ENCODE peak calls at places on chromosomes 11 and 22, in ten cellular contexts. One of them, this sample, is unnamed.

GRCh38 chr11:94104734-94105133 is 23.9 kb upstream of the PANX1 start:
- DNase-seq in GM12865: no peak
- DNase-seq in psoas muscle: no peak
- DNase-seq in CD8-positive, alpha-beta T cell: no peak
- DNase-seq in cardiac fibroblast: no peak
- DNase-seq in lung: no peak
- DNase-seq in fibroblast of mammary gland: no peak
- DNase-seq in tibial nerve: no peak
- DNase-seq in A549: no peak
- DNase-seq in ovary: no peak
- DNase-seq in this sample: no peak

GRCh38 chr11:102452461-102453285 is at the start of gene TMEM123:
- DNase-seq in GM12865: peak; percentile 91
- DNase-seq in psoas muscle: peak; percentile 79
- DNase-seq in CD8-positive, alpha-beta T cell: peak; percentile 92
- DNase-seq in cardiac fibroblast: peak; percentile 52
- DNase-seq in lung: peak; percentile 81
- DNase-seq in fibroblast of mammary gland: peak; percentile 44
- DNase-seq in tibial nerve: peak; percentile 67
- DNase-seq in A549: peak; percentile 48
- DNase-seq in ovary: peak; percentile 86
- DNase-seq in this sample: peak; percentile 75

GRCh38 chr11:92830382-92831148 is 138.9 kb upstream of the MTNR1B start:
- DNase-seq in GM12865: peak; percentile 29
- DNase-seq in psoas muscle: no peak
- DNase-seq in CD8-positive, alpha-beta T cell: no peak
- DNase-seq in cardiac fibroblast: no peak
- DNase-seq in lung: no peak
- DNase-seq in fibroblast of mammary gland: no peak
- DNase-seq in tibial nerve: no peak
- DNase-seq in A549: no peak
- DNase-seq in ovary: no peak
- DNase-seq in this sample: no peak

GRCh38 chr11:117177534-117178209 is 871 bp upstream of the SIDT2 start:
- DNase-seq in GM12865: no peak
- DNase-seq in psoas muscle: no peak
- DNase-seq in CD8-positive, alpha-beta T cell: no peak
- DNase-seq in cardiac fibroblast: no peak
- DNase-seq in lung: no peak
- DNase-seq in fibroblast of mammary gland: no peak
- DNase-seq in tibial nerve: no peak
- DNase-seq in A549: no peak
- DNase-seq in ovary: no peak
- DNase-seq in this sample: no peak

GRCh38 chr11:8225589-8226036 is 38.1 kb downstream of the LMO1 start:
- DNase-seq in GM12865: peak; percentile 73
- DNase-seq in psoas muscle: peak; percentile 67
- DNase-seq in CD8-positive, alpha-beta T cell: peak; percentile 72
- DNase-seq in cardiac fibroblast: peak; percentile 61
- DNase-seq in lung: peak; percentile 68
- DNase-seq in fibroblast of mammary gland: peak; percentile 61
- DNase-seq in tibial nerve: peak; percentile 89
- DNase-seq in A549: peak; percentile 88
- DNase-seq in ovary: peak; percentile 80
- DNase-seq in this sample: peak; percentile 56

GRCh38 chr11:115290479-115291390 is 213.5 kb downstream of the CADM1 start:
- DNase-seq in GM12865: no peak
- DNase-seq in psoas muscle: no peak
- DNase-seq in CD8-positive, alpha-beta T cell: no peak
- DNase-seq in cardiac fibroblast: no peak
- DNase-seq in lung: no peak
- DNase-seq in fibroblast of mammary gland: no peak
- DNase-seq in tibial nerve: no peak
- DNase-seq in A549: no peak
- DNase-seq in ovary: no peak
- DNase-seq in this sample: no peak

GRCh38 chr11:47270331-47271271 is 668 bp downstream of the MADD start:
- DNase-seq in GM12865: peak; percentile 41
- DNase-seq in psoas muscle: no peak
- DNase-seq in CD8-positive, alpha-beta T cell: peak; percentile 37
- DNase-seq in cardiac fibroblast: peak; percentile 43
- DNase-seq in lung: no peak
- DNase-seq in fibroblast of mammary gland: peak; percentile 74
- DNase-seq in tibial nerve: no peak
- DNase-seq in A549: peak; percentile 44
- DNase-seq in ovary: no peak
- DNase-seq in this sample: peak; percentile 53

GRCh38 chr11:125164091-125164421 is 495 bp upstream of the PKNOX2 start:
- DNase-seq in GM12865: no peak
- DNase-seq in psoas muscle: no peak
- DNase-seq in CD8-positive, alpha-beta T cell: no peak
- DNase-seq in cardiac fibroblast: no peak
- DNase-seq in lung: no peak
- DNase-seq in fibroblast of mammary gland: no peak
- DNase-seq in tibial nerve: no peak
- DNase-seq in A549: no peak
- DNase-seq in ovary: no peak
- DNase-seq in this sample: no peak

GRCh38 chr11:17770048-17770652 is 35.6 kb downstream of the KCNC1 start:
- DNase-seq in GM12865: peak; percentile 18
- DNase-seq in psoas muscle: no peak
- DNase-seq in CD8-positive, alpha-beta T cell: no peak
- DNase-seq in cardiac fibroblast: no peak
- DNase-seq in lung: peak; percentile 30
- DNase-seq in fibroblast of mammary gland: no peak
- DNase-seq in tibial nerve: no peak
- DNase-seq in A549: peak; percentile 15
- DNase-seq in ovary: no peak
- DNase-seq in this sample: no peak

GRCh38 chr11:95375881-95376280 is 144.9 kb upstream of the SESN3 start:
- DNase-seq in GM12865: no peak
- DNase-seq in psoas muscle: no peak
- DNase-seq in CD8-positive, alpha-beta T cell: no peak
- DNase-seq in cardiac fibroblast: peak; percentile 79
- DNase-seq in lung: no peak
- DNase-seq in fibroblast of mammary gland: peak; percentile 98
- DNase-seq in tibial nerve: no peak
- DNase-seq in A549: no peak
- DNase-seq in ovary: no peak
- DNase-seq in this sample: no peak

GRCh38 chr22:31496007-31496734 is at the start of gene SFI1:
- DNase-seq in GM12865: peak; percentile 98
- DNase-seq in psoas muscle: peak; percentile 92
- DNase-seq in CD8-positive, alpha-beta T cell: peak; percentile 96
- DNase-seq in cardiac fibroblast: peak; percentile 88
- DNase-seq in lung: peak; percentile 93
- DNase-seq in fibroblast of mammary gland: peak; percentile 81
- DNase-seq in tibial nerve: peak; percentile 84
- DNase-seq in A549: peak; percentile 66
- DNase-seq in ovary: peak; percentile 92
- DNase-seq in this sample: peak; percentile 93

GRCh38 chr11:133974836-133975235 is 18.1 kb upstream of the IGSF9B start:
- DNase-seq in GM12865: no peak
- DNase-seq in psoas muscle: no peak
- DNase-seq in CD8-positive, alpha-beta T cell: no peak
- DNase-seq in cardiac fibroblast: no peak
- DNase-seq in lung: no peak
- DNase-seq in fibroblast of mammary gland: no peak
- DNase-seq in tibial nerve: no peak
- DNase-seq in A549: no peak
- DNase-seq in ovary: no peak
- DNase-seq in this sample: no peak

GRCh38 chr11:8658210-8658968 is 24.1 kb downstream of the TRIM66 start:
- DNase-seq in GM12865: no peak
- DNase-seq in psoas muscle: no peak
- DNase-seq in CD8-positive, alpha-beta T cell: no peak
- DNase-seq in cardiac fibroblast: peak; percentile 27
- DNase-seq in lung: no peak
- DNase-seq in fibroblast of mammary gland: peak; percentile 56
- DNase-seq in tibial nerve: peak; percentile 36
- DNase-seq in A549: no peak
- DNase-seq in ovary: no peak
- DNase-seq in this sample: no peak

GRCh38 chr22:44316393-44317162 is 3.8 kb upstream of the SHISAL1 start:
- DNase-seq in GM12865: no peak
- DNase-seq in psoas muscle: no peak
- DNase-seq in CD8-positive, alpha-beta T cell: no peak
- DNase-seq in cardiac fibroblast: no peak
- DNase-seq in lung: no peak
- DNase-seq in fibroblast of mammary gland: no peak
- DNase-seq in tibial nerve: no peak
- DNase-seq in A549: no peak
- DNase-seq in ovary: no peak
- DNase-seq in this sample: no peak

GRCh38 chr11:74316772-74317505 is 5.5 kb upstream of the P4HA3 start:
- DNase-seq in GM12865: no peak
- DNase-seq in psoas muscle: no peak
- DNase-seq in CD8-positive, alpha-beta T cell: no peak
- DNase-seq in cardiac fibroblast: peak; percentile 84
- DNase-seq in lung: no peak
- DNase-seq in fibroblast of mammary gland: peak; percentile 74
- DNase-seq in tibial nerve: no peak
- DNase-seq in A549: no peak
- DNase-seq in ovary: no peak
- DNase-seq in this sample: no peak

DNA sequence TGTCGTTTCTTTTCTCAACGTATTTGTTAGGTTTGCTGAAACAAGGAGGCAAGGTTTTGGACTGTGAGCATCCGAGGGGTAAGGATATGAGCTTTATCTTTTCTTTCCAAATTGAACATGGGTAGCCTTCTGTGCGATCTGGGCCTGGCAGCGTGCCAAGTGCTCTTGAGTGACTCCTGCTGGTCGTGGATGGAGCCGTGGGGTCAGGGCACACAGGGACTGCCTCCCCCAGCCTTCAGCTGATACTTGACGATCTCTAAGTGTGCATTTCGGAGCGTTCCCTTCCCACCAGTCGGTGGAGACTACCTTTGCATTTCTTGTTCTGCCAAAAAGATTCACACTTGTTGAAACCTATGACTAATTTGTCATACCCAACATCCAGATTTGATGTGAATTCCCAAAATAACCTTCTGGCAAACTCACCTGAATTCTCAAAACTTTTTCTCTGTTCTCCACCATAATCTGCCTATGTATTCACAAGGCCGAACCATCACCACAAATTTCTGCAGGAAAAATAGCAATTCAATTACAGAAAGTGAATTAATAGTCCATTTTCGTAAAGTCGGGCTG is 40.2 kb upstream of the CLMP start:
- DNase-seq in GM12865: peak; percentile 41
- DNase-seq in psoas muscle: peak; percentile 58
- DNase-seq in CD8-positive, alpha-beta T cell: peak; percentile 27
- DNase-seq in cardiac fibroblast: peak; percentile 61
- DNase-seq in lung: peak; percentile 38
- DNase-seq in fibroblast of mammary gland: peak; percentile 69
- DNase-seq in tibial nerve: peak; percentile 56
- DNase-seq in A549: peak; percentile 27
- DNase-seq in ovary: peak; percentile 68
- DNase-seq in this sample: peak; percentile 30
- TF ChIP-seq CTCF in GM12865: peak; percentile 37
- TF ChIP-seq CTCF in psoas muscle: peak; percentile 33
- TF ChIP-seq CTCF in CD8-positive, alpha-beta T cell: no peak
- TF ChIP-seq CTCF in cardiac fibroblast: peak; percentile 67
- TF ChIP-seq CTCF in lung: no peak
- TF ChIP-seq CTCF in fibroblast of mammary gland: peak; percentile 79
- TF ChIP-seq CTCF in tibial nerve: peak; percentile 52
- TF ChIP-seq CTCF in A549: no peak
- TF ChIP-seq CTCF in ovary: peak; percentile 45
- TF ChIP-seq CTCF in this sample: peak; percentile 11

GRCh38 chr22:39943366-39943765 is 16.8 kb upstream of the TMA7B start:
- DNase-seq in GM12865: peak; percentile 32
- DNase-seq in psoas muscle: no peak
- DNase-seq in CD8-positive, alpha-beta T cell: peak; percentile 52
- DNase-seq in cardiac fibroblast: no peak
- DNase-seq in lung: no peak
- DNase-seq in fibroblast of mammary gland: no peak
- DNase-seq in tibial nerve: no peak
- DNase-seq in A549: no peak
- DNase-seq in ovary: no peak
- DNase-seq in this sample: no peak
- TF ChIP-seq CTCF in GM12865: peak; percentile 20
- TF ChIP-seq CTCF in psoas muscle: no peak
- TF ChIP-seq CTCF in CD8-positive, alpha-beta T cell: no peak
- TF ChIP-seq CTCF in cardiac fibroblast: no peak
- TF ChIP-seq CTCF in lung: no peak
- TF ChIP-seq CTCF in fibroblast of mammary gland: no peak
- TF ChIP-seq CTCF in tibial nerve: no peak
- TF ChIP-seq CTCF in A549: no peak
- TF ChIP-seq CTCF in ovary: no peak
- TF ChIP-seq CTCF in this sample: no peak

GRCh38 chr11:72422414-72422813 is 11.9 kb downstream of the CLPB start:
- DNase-seq in GM12865: no peak
- DNase-seq in psoas muscle: no peak
- DNase-seq in CD8-positive, alpha-beta T cell: no peak
- DNase-seq in cardiac fibroblast: no peak
- DNase-seq in lung: no peak
- DNase-seq in fibroblast of mammary gland: no peak
- DNase-seq in tibial nerve: no peak
- DNase-seq in A549: no peak
- DNase-seq in ovary: no peak
- DNase-seq in this sample: no peak

GRCh38 chr11:72423840-72424239 is 10.5 kb downstream of the CLPB start:
- DNase-seq in GM12865: no peak
- DNase-seq in psoas muscle: no peak
- DNase-seq in CD8-positive, alpha-beta T cell: no peak
- DNase-seq in cardiac fibroblast: no peak
- DNase-seq in lung: no peak
- DNase-seq in fibroblast of mammary gland: no peak
- DNase-seq in tibial nerve: no peak
- DNase-seq in A549: no peak
- DNase-seq in ovary: no peak
- DNase-seq in this sample: no peak

GRCh38 chr11:72421351-72421750 is 13.0 kb downstream of the CLPB start:
- DNase-seq in GM12865: no peak
- DNase-seq in psoas muscle: no peak
- DNase-seq in CD8-positive, alpha-beta T cell: no peak
- DNase-seq in cardiac fibroblast: no peak
- DNase-seq in lung: no peak
- DNase-seq in fibroblast of mammary gland: no peak
- DNase-seq in tibial nerve: no peak
- DNase-seq in A549: no peak
- DNase-seq in ovary: no peak
- DNase-seq in this sample: no peak

GRCh38 chr11:72413914-72414628 is 20.3 kb downstream of the CLPB start:
- DNase-seq in GM12865: peak; percentile 87
- DNase-seq in psoas muscle: peak; percentile 85
- DNase-seq in CD8-positive, alpha-beta T cell: peak; percentile 75
- DNase-seq in cardiac fibroblast: peak; percentile 83
- DNase-seq in lung: peak; percentile 85
- DNase-seq in fibroblast of mammary gland: peak; percentile 78
- DNase-seq in tibial nerve: peak; percentile 86
- DNase-seq in A549: peak; percentile 81
- DNase-seq in ovary: peak; percentile 86
- DNase-seq in this sample: peak; percentile 68

GRCh38 chr11:72418834-72419560 is 15.3 kb downstream of the CLPB start:
- DNase-seq in GM12865: peak; percentile 70
- DNase-seq in psoas muscle: no peak
- DNase-seq in CD8-positive, alpha-beta T cell: no peak
- DNase-seq in cardiac fibroblast: no peak
- DNase-seq in lung: no peak
- DNase-seq in fibroblast of mammary gland: no peak
- DNase-seq in tibial nerve: no peak
- DNase-seq in A549: no peak
- DNase-seq in ovary: no peak
- DNase-seq in this sample: no peak
- TF ChIP-seq CTCF in GM12865: no peak
- TF ChIP-seq CTCF in psoas muscle: no peak
- TF ChIP-seq CTCF in CD8-positive, alpha-beta T cell: no peak
- TF ChIP-seq CTCF in cardiac fibroblast: no peak
- TF ChIP-seq CTCF in lung: no peak
- TF ChIP-seq CTCF in fibroblast of mammary gland: no peak
- TF ChIP-seq CTCF in tibial nerve: no peak
- TF ChIP-seq CTCF in A549: no peak
- TF ChIP-seq CTCF in ovary: no peak
- TF ChIP-seq CTCF in this sample: no peak

GRCh38 chr11:30314625-30315024 is 8.3 kb upstream of the ARL14EP start:
- DNase-seq in GM12865: peak; percentile 11
- DNase-seq in psoas muscle: no peak
- DNase-seq in CD8-positive, alpha-beta T cell: no peak
- DNase-seq in cardiac fibroblast: peak; percentile 43
- DNase-seq in lung: no peak
- DNase-seq in fibroblast of mammary gland: peak; percentile 16
- DNase-seq in tibial nerve: no peak
- DNase-seq in A549: no peak
- DNase-seq in ovary: no peak
- DNase-seq in this sample: no peak
- TF ChIP-seq CTCF in GM12865: peak; percentile 43
- TF ChIP-seq CTCF in psoas muscle: no peak
- TF ChIP-seq CTCF in CD8-positive, alpha-beta T cell: peak; percentile 56
- TF ChIP-seq CTCF in cardiac fibroblast: peak; percentile 58
- TF ChIP-seq CTCF in lung: no peak
- TF ChIP-seq CTCF in fibroblast of mammary gland: peak; percentile 49
- TF ChIP-seq CTCF in tibial nerve: no peak
- TF ChIP-seq CTCF in A549: peak; percentile 47
- TF ChIP-seq CTCF in ovary: no peak
- TF ChIP-seq CTCF in this sample: peak; percentile 35